ENCODE peak calls at places on chromosomes 7 and 10, in eight cellular contexts. N is astrocyte of the cerebellum, X is endothelial cell of umbilical vein, G is AG09309, V is colonic mucosa, Z is BE2C, W is NB4, B is GM10248. O is an unnamed sample.

GRCh38 chr7:113796557-113796956 is 122.3 kb downstream of the PPP1R3A start:
- DNase-seq in Z (no peak), G (peak; percentile 68), N (peak; percentile 71), V (no peak), W (peak; percentile 90), X (peak; percentile 98), B (no peak), O (no peak)

GRCh38 chr10:9012312-9012711 is 957.8 kb downstream of the GATA3 start:
- DNase-seq in G (no peak), V (no peak), B (no peak), W (no peak), X (peak; percentile 60), Z (no peak), N (peak; percentile 22), O (no peak)

GRCh38 chr7:107659666-107660065 is 962 bp upstream of the SLC26A4 start:
- DNase-seq in W (peak; percentile 40), Z (no peak), B (peak; percentile 17), X (no peak), N (no peak), V (no peak), G (peak; percentile 67), O (peak; percentile 30)

GRCh38 chr10:125843603-125844329 is 20.4 kb downstream of the BCCIP start:
- DNase-seq in B (no peak), W (no peak), G (no peak), V (no peak), Z (no peak), X (no peak), N (no peak), O (no peak)

GRCh38 chr10:62744136-62744535 is 60.4 kb upstream of the ADO start:
- DNase-seq in Z (no peak), X (no peak), N (no peak), G (no peak), B (no peak), W (no peak), V (no peak), O (no peak)

GRCh38 chr7:116809636-116810266 is 52.6 kb upstream of the CAPZA2 start:
- DNase-seq in W (peak; percentile 71), N (peak; percentile 71), G (peak; percentile 38), B (peak; percentile 40), Z (peak; percentile 37), V (peak; percentile 66), X (peak; percentile 86), O (peak; percentile 40)

GRCh38 chr7:495326-495725 is 24.3 kb downstream of the PDGFA start:
- DNase-seq in B (no peak), Z (no peak), G (no peak), V (no peak), N (no peak), X (no peak), W (no peak), O (no peak)

GRCh38 chr10:110220383-110220782 is 13.0 kb downstream of the MXI1 start:
- DNase-seq in V (no peak), B (no peak), N (no peak), G (no peak), W (no peak), X (no peak), Z (no peak), O (no peak)

GRCh38 chr7:101950450-101951119 is 133.2 kb downstream of the CUX1 start:
- DNase-seq in W (no peak), V (no peak), N (peak; percentile 51), G (no peak), B (no peak), X (peak; percentile 62), Z (no peak), O (no peak)

GRCh38 chr10:126191192-126191591 is 197.1 kb downstream of the ADAM12 start:
- DNase-seq in G (no peak), X (no peak), N (no peak), B (no peak), Z (no peak), V (no peak), W (no peak), O (no peak)

GRCh38 chr7:78968951-78969350 is 484.5 kb downstream of the MAGI2 start:
- DNase-seq in W (no peak), V (no peak), G (no peak), Z (no peak), N (no peak), X (no peak), B (no peak), O (no peak)

GRCh38 chr7:55405856-55406541 is 40.9 kb downstream of the LANCL2 start:
- DNase-seq in Z (no peak), G (no peak), W (no peak), V (no peak), X (no peak), N (no peak), B (no peak), O (no peak)

GRCh38 chr10:100267237-100268104 is at the start of gene CWF19L1:
- DNase-seq in N (peak; percentile 80), Z (peak; percentile 76), G (peak; percentile 47), V (peak; percentile 94), B (peak; percentile 82), W (peak; percentile 90), X (peak; percentile 89), O (peak; percentile 77)

GRCh38 chr10:63236113-63236935 is 103.2 kb downstream of the NRBF2 start:
- DNase-seq in W (peak; percentile 90), B (peak; percentile 42), V (peak; percentile 44), G (peak; percentile 82), N (peak; percentile 84), Z (no peak), X (peak; percentile 96), O (peak; percentile 49)

GRCh38 chr10:123043409-123043925 is 34.7 kb downstream of the ACADSB start:
- DNase-seq in N (peak; percentile 48), W (peak; percentile 77), V (peak; percentile 36), B (peak; percentile 69), G (peak; percentile 11), X (peak; percentile 61), Z (peak; percentile 51), O (peak; percentile 68)

DNA sequence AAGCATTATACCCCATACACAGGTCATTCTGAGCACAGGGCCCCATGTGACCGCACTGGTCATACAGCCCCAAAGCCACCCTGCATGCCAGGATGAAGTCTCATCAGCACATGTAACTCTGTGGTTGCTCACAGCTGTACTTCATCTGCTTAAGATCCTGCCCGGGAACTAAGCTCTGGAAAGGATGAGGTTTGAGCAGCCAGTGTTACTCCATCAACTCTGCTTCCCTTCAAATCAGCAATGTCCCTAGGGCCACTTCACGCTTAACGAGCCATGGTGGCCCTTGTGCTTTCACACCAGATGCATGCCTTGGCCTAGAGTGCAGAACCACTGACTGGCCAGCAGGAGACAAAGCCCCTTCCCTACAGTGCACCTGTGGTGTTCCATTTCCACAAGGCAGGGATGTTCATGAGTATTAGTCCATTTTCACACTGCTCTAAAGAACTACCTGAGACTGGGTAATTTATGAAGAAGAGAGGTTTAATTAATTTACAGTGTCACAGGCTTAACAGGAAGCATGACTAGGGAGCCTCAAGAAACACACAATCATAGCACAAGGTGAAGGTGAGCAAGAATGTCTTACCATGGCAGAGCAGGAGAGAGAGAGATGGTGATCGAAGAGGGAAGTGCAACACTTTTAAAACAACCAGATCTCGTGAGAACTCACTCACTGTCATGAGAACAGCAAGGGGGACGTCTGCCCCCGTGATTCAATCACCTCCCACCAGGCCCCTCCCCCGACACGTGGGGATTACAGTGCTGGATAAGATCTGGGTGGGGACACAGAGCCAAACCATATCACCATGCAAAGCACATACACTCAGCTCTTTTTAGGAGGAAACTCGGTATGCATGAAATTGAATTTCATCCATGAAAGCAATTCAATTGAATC is 149.0 kb upstream of the CDCA7L start:
- DNase-seq in Z (peak; percentile 46), B (no peak), N (no peak), X (no peak), G (peak; percentile 64), V (no peak), W (no peak), O (no peak)
- TF ChIP-seq CTCF in Z (peak; percentile 38), B (no peak), N (peak; percentile 8), X (peak; percentile 4), G (no peak), V (no peak), W (no peak), O (no peak)

DNA sequence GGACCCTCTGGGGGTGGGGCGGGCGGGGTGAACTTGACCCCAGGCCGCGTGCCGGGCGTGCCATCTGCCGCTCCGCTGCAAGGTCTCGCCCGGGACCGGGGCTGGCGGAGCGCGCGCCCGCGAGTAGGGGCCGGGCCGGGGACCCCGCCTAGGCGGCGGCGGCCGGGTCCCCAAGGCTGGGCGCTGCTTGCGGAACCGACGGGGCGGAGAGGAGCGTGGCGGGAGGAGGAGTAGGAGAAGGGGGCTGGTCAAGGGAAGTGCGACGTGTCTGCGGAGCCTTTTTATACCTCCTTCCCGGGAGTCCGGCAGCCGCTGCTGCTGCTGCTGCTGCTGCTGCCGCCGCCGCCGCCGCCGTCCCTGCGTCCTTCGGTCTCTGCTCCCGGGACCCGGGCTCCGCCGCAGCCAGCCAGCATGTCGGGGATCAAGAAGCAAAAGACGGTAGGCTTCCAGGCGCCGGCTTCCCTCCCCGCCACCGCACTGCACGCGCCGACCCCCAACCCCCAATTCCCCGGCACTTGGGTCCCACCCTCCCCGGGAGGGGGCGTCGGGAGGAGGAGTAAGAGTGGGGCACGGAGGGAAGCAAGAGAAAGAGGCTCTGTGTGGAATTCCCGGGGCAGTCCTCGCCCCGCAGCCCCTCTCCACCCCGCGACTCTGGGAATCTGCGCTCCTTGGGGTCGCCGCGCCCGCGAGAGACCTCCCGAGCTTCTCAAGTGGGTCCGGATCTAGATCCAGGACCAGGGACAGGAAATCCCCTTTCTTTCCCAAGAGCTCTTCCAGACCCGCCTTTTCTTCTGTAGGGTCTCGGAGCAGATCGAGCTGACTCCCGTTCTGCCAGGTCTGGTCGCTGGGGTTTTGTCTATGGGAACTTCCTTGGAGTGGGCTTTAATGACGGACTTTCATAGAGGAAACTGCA is at the start of gene PAPSS2:
- DNase-seq in V (peak; percentile 72), Z (peak; percentile 58), G (no peak), N (no peak), B (peak; percentile 42), W (peak; percentile 64), X (peak; percentile 72), O (peak; percentile 54)
- TF ChIP-seq CTCF in V (no peak), Z (no peak), G (peak; percentile 26), N (no peak), B (no peak), W (no peak), X (peak; percentile 31), O (no peak)

DNA sequence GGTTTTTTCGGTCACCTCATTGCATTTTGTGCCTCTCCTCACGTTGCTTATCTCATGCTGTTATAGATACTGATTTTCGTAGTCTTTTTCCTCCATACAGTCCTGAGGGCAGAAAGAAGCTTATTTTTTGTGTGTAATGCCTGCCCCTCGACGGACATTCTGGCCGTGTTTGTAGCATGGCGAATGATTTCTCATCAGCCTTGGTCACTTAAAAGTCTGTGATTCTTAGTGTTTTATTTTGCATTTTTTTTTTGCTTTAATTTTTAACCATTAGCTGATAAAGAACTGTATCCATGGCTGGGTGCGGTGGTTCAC is 469 bp upstream of the NOC3L start:
- DNase-seq in X (no peak), N (no peak), B (no peak), V (no peak), G (no peak), W (no peak), Z (no peak), O (no peak)
- TF ChIP-seq CTCF in X (no peak), N (no peak), B (no peak), V (no peak), G (no peak), W (no peak), Z (no peak), O (no peak)

DNA sequence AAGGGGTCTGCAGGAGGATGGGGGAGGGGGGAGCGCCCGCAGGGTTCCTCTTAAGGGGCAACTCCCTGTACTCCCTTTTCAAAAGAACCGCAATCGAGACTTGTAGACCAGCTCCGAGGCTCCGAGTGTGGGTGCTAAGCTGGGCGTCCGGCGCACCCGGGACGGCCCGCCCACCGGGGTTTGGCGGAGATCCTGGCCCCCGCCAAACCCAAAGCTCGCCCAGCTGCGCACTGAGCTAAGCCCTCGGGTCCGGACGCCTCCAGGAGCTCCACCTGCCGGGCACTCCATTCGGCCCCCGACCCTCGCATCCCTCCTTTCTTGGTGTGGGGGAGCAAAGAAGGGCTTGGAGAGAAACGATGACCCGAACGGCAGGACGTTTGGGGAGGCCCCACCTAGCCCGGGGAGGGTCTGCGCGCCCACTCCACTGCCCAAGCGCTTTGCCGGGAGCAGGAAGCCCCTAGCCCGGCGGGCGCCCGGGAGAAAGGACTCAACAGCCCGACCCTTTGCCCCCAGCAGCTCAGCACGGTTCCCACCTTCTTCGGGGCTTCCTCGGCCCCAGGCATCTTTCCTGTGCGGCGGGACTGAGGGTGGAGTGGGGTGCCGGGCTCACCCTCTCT is 649 bp downstream of the AFAP1L2 start:
- DNase-seq in G (no peak), X (no peak), W (no peak), N (no peak), B (peak; percentile 47), Z (no peak), V (peak; percentile 34), O (peak; percentile 56)
- TF ChIP-seq CTCF in G (peak; percentile 14), X (peak; percentile 27), W (no peak), N (peak; percentile 46), B (peak; percentile 36), Z (peak; percentile 16), V (no peak), O (peak; percentile 55)

O was measured in GM13977.